ENCODE peak calls at places on chromosomes 13 and 19, in eight cellular contexts. One of them, this sample, is unnamed.

GRCh38 chr13:62879071-62879470 is 1463.4 kb upstream of the PCDH20 start:
- DNase-seq in epithelial cell of esophagus: no peak
- DNase-seq in pancreas: no peak
- DNase-seq in cardiac fibroblast: peak
- DNase-seq in GM23248: peak
- DNase-seq in GM04503: peak
- DNase-seq in NCI-H146: no peak
- DNase-seq in CD8-positive, alpha-beta T cell: no peak
- DNase-seq in this sample: no peak

GRCh38 chr13:53250272-53250875 is 221.8 kb downstream of the OLFM4 start:
- DNase-seq in NCI-H146: peak
- DNase-seq in GM04503: peak
- DNase-seq in epithelial cell of esophagus: peak
- DNase-seq in CD8-positive, alpha-beta T cell: no peak
- DNase-seq in pancreas: no peak
- DNase-seq in cardiac fibroblast: peak
- DNase-seq in GM23248: peak
- DNase-seq in this sample: no peak

GRCh38 chr19:38070573-38070972 is 153.4 kb downstream of the DPF1 start:
- DNase-seq in GM23248: peak
- DNase-seq in NCI-H146: peak
- DNase-seq in cardiac fibroblast: peak
- DNase-seq in epithelial cell of esophagus: peak
- DNase-seq in pancreas: no peak
- DNase-seq in GM04503: peak
- DNase-seq in CD8-positive, alpha-beta T cell: no peak
- DNase-seq in this sample: no peak

GRCh38 chr19:14371321-14371821 is 9.9 kb upstream of the ADGRE5 start:
- DNase-seq in GM04503: no peak
- DNase-seq in CD8-positive, alpha-beta T cell: no peak
- DNase-seq in pancreas: no peak
- DNase-seq in GM23248: no peak
- DNase-seq in cardiac fibroblast: no peak
- DNase-seq in epithelial cell of esophagus: no peak
- DNase-seq in NCI-H146: no peak
- DNase-seq in this sample: no peak

GRCh38 chr13:92224052-92224821 is 825.8 kb downstream of the GPC5 start:
- DNase-seq in GM23248: peak
- DNase-seq in epithelial cell of esophagus: no peak
- DNase-seq in GM04503: peak
- DNase-seq in cardiac fibroblast: peak
- DNase-seq in NCI-H146: no peak
- DNase-seq in CD8-positive, alpha-beta T cell: no peak
- DNase-seq in pancreas: no peak
- DNase-seq in this sample: no peak

GRCh38 chr19:19405919-19406877 is 723 bp downstream of the GATAD2A start:
- DNase-seq in CD8-positive, alpha-beta T cell: no peak
- DNase-seq in epithelial cell of esophagus: peak
- DNase-seq in GM23248: peak
- DNase-seq in pancreas: peak
- DNase-seq in GM04503: no peak
- DNase-seq in cardiac fibroblast: peak
- DNase-seq in NCI-H146: peak
- DNase-seq in this sample: no peak

GRCh38 chr19:4258181-4258580 is 11.3 kb downstream of the YJU2 start:
- DNase-seq in epithelial cell of esophagus: no peak
- DNase-seq in NCI-H146: no peak
- DNase-seq in pancreas: no peak
- DNase-seq in GM04503: no peak
- DNase-seq in CD8-positive, alpha-beta T cell: no peak
- DNase-seq in cardiac fibroblast: no peak
- DNase-seq in GM23248: no peak
- DNase-seq in this sample: no peak

GRCh38 chr13:36453518-36453917 is 21.2 kb downstream of the CCNA1 start:
- DNase-seq in GM04503: no peak
- DNase-seq in CD8-positive, alpha-beta T cell: no peak
- DNase-seq in NCI-H146: peak
- DNase-seq in cardiac fibroblast: peak
- DNase-seq in pancreas: no peak
- DNase-seq in epithelial cell of esophagus: peak
- DNase-seq in GM23248: peak
- DNase-seq in this sample: no peak

GRCh38 chr19:46860846-46861690 is at the start of gene ARHGAP35:
- DNase-seq in pancreas: peak
- DNase-seq in GM23248: peak
- DNase-seq in epithelial cell of esophagus: peak
- DNase-seq in NCI-H146: peak
- DNase-seq in GM04503: no peak
- DNase-seq in CD8-positive, alpha-beta T cell: peak
- DNase-seq in cardiac fibroblast: peak
- DNase-seq in this sample: no peak

GRCh38 chr19:54439174-54439851 is 9.7 kb upstream of the LENG8 start:
- DNase-seq in cardiac fibroblast: peak
- DNase-seq in GM23248: peak
- DNase-seq in epithelial cell of esophagus: peak
- DNase-seq in pancreas: peak
- DNase-seq in CD8-positive, alpha-beta T cell: no peak
- DNase-seq in GM04503: no peak
- DNase-seq in NCI-H146: no peak
- DNase-seq in this sample: no peak

GRCh38 chr13:73141292-73141771 is 82.5 kb downstream of the KLF5 start:
- DNase-seq in CD8-positive, alpha-beta T cell: no peak
- DNase-seq in epithelial cell of esophagus: no peak
- DNase-seq in GM04503: no peak
- DNase-seq in GM23248: no peak
- DNase-seq in cardiac fibroblast: peak
- DNase-seq in pancreas: no peak
- DNase-seq in NCI-H146: peak
- DNase-seq in this sample: no peak

GRCh38 chr19:1449467-1450442 is at the start of gene APC2:
- DNase-seq in cardiac fibroblast: no peak
- DNase-seq in pancreas: peak
- DNase-seq in NCI-H146: peak
- DNase-seq in GM04503: no peak
- DNase-seq in epithelial cell of esophagus: no peak
- DNase-seq in CD8-positive, alpha-beta T cell: no peak
- DNase-seq in GM23248: peak
- DNase-seq in this sample: no peak

GRCh38 chr13:111944171-111944583 is 122.8 kb upstream of the SOX1 start:
- DNase-seq in epithelial cell of esophagus: no peak
- DNase-seq in NCI-H146: no peak
- DNase-seq in cardiac fibroblast: no peak
- DNase-seq in pancreas: no peak
- DNase-seq in GM23248: no peak
- DNase-seq in CD8-positive, alpha-beta T cell: no peak
- DNase-seq in GM04503: no peak
- DNase-seq in this sample: no peak

GRCh38 chr19:50252111-50252886 is 48.9 kb downstream of the MYH14 start:
- DNase-seq in cardiac fibroblast: peak
- DNase-seq in CD8-positive, alpha-beta T cell: peak
- DNase-seq in GM04503: no peak
- DNase-seq in pancreas: no peak
- DNase-seq in NCI-H146: no peak
- DNase-seq in GM23248: peak
- DNase-seq in epithelial cell of esophagus: no peak
- DNase-seq in this sample: peak

GRCh38 chr13:42807236-42807635 is 25.9 kb downstream of the FAM216B start:
- DNase-seq in CD8-positive, alpha-beta T cell: no peak
- DNase-seq in pancreas: no peak
- DNase-seq in GM23248: no peak
- DNase-seq in GM04503: no peak
- DNase-seq in epithelial cell of esophagus: no peak
- DNase-seq in NCI-H146: no peak
- DNase-seq in cardiac fibroblast: no peak
- DNase-seq in this sample: no peak

GRCh38 chr13:78660130-78660857 is 1.3 kb upstream of the OBI1 start:
- DNase-seq in pancreas: no peak
- DNase-seq in NCI-H146: no peak
- DNase-seq in GM23248: no peak
- DNase-seq in CD8-positive, alpha-beta T cell: no peak
- DNase-seq in GM04503: no peak
- DNase-seq in cardiac fibroblast: peak
- DNase-seq in epithelial cell of esophagus: no peak
- DNase-seq in this sample: no peak

GRCh38 chr19:33818426-33818825 is 21.8 kb downstream of the KCTD15 start:
- DNase-seq in pancreas: no peak
- DNase-seq in GM04503: no peak
- DNase-seq in CD8-positive, alpha-beta T cell: no peak
- DNase-seq in epithelial cell of esophagus: no peak
- DNase-seq in NCI-H146: no peak
- DNase-seq in GM23248: no peak
- DNase-seq in cardiac fibroblast: no peak
- DNase-seq in this sample: no peak

GRCh38 chr19:36136975-36137686 is 2.7 kb upstream of the CAPNS1 start:
- DNase-seq in GM23248: peak
- DNase-seq in pancreas: no peak
- DNase-seq in NCI-H146: peak
- DNase-seq in GM04503: peak
- DNase-seq in cardiac fibroblast: peak
- DNase-seq in epithelial cell of esophagus: peak
- DNase-seq in CD8-positive, alpha-beta T cell: no peak
- DNase-seq in this sample: no peak

GRCh38 chr19:43620061-43621001 is 902 bp upstream of the ZNF428 start:
- DNase-seq in cardiac fibroblast: no peak
- DNase-seq in GM23248: no peak
- DNase-seq in CD8-positive, alpha-beta T cell: peak
- DNase-seq in epithelial cell of esophagus: no peak
- DNase-seq in GM04503: no peak
- DNase-seq in NCI-H146: no peak
- DNase-seq in pancreas: peak
- DNase-seq in this sample: peak

GRCh38 chr13:101447852-101448251 is 4.6 kb upstream of the ITGBL1 start:
- DNase-seq in pancreas: no peak
- DNase-seq in GM04503: no peak
- DNase-seq in CD8-positive, alpha-beta T cell: no peak
- DNase-seq in GM23248: no peak
- DNase-seq in epithelial cell of esophagus: peak
- DNase-seq in NCI-H146: no peak
- DNase-seq in cardiac fibroblast: peak
- DNase-seq in this sample: no peak

GRCh38 chr19:33470686-33471085 is 50.9 kb downstream of the PEPD start:
- DNase-seq in cardiac fibroblast: no peak
- DNase-seq in GM04503: no peak
- DNase-seq in CD8-positive, alpha-beta T cell: no peak
- DNase-seq in pancreas: no peak
- DNase-seq in NCI-H146: no peak
- DNase-seq in GM23248: no peak
- DNase-seq in epithelial cell of esophagus: no peak
- DNase-seq in this sample: no peak

GRCh38 chr13:24627090-24627714 is 53.0 kb upstream of the ATP12A start:
- DNase-seq in CD8-positive, alpha-beta T cell: no peak
- DNase-seq in NCI-H146: peak
- DNase-seq in pancreas: peak
- DNase-seq in epithelial cell of esophagus: peak
- DNase-seq in GM04503: no peak
- DNase-seq in GM23248: peak
- DNase-seq in cardiac fibroblast: no peak
- DNase-seq in this sample: no peak

GRCh38 chr19:30649934-30650614 is 277.9 kb downstream of the ZNF536 start:
- DNase-seq in GM04503: no peak
- DNase-seq in pancreas: no peak
- DNase-seq in NCI-H146: peak
- DNase-seq in epithelial cell of esophagus: peak
- DNase-seq in cardiac fibroblast: peak
- DNase-seq in GM23248: peak
- DNase-seq in CD8-positive, alpha-beta T cell: no peak
- DNase-seq in this sample: no peak

This sample was measured in stimulated activated CD4-positive, alpha-beta T cell treated with anti-CD3 and anti-CD28 coated beads, Interleukin-1b, Interleukin-23, amount 100 ng/mL, for 1 hour.